ENCODE peak calls at places on chromosomes 2 and 18, in ten cellular contexts. C is psoas muscle, D is sigmoid colon, F is neuronal stem cell, J is suprapubic skin, X is ovary, N is lower lobe of right lung, P is PC-3, M is GM23248, G is IMR-90. I is an unnamed sample. For H3K4me1, the result is how much of the 10 kb centered on the place peaks cover.

GRCh38 chr2:51483720-51484119 is 451.8 kb upstream of the NRXN1 start:
- DNase-seq in C (no peak), P (peak), F (no peak), J (no peak), D (no peak), X (no peak), M (no peak), G (no peak), N (no peak), I (no peak)

GRCh38 chr2:169131587-169132512 is 62.5 kb downstream of the DHRS9 start:
- DNase-seq in P (peak), D (no peak), X (no peak), M (peak), C (no peak), N (no peak), F (no peak), J (no peak), G (peak), I (no peak)

GRCh38 chr2:194745532-194746146 is 911.4 kb upstream of the SLC39A10 start:
- DNase-seq in G (no peak), C (no peak), X (no peak), J (no peak), F (peak), N (no peak), D (no peak), M (no peak), P (no peak), I (no peak)

GRCh38 chr2:289362-290089 is 1.6 kb upstream of the ALKAL2 start:
- DNase-seq in P (peak), C (no peak), G (peak), D (no peak), N (no peak), X (peak), J (no peak), M (peak), F (no peak), I (no peak)

GRCh38 chr2:216195565-216195978 is 86.4 kb downstream of the XRCC5 start:
- DNase-seq in P (peak), M (peak), N (no peak), X (no peak), D (no peak), G (peak), F (no peak), C (no peak), J (no peak), I (no peak)

GRCh38 chr2:105573490-105573889 is 171.2 kb upstream of the NCK2 start:
- DNase-seq in N (no peak), G (no peak), M (peak), P (no peak), X (no peak), D (no peak), F (no peak), C (no peak), J (peak), I (no peak)

GRCh38 chr2:148900350-148900749 is 25.3 kb downstream of the KIF5C start:
- DNase-seq in F (no peak), X (no peak), N (no peak), G (no peak), M (no peak), D (no peak), P (no peak), C (no peak), J (no peak), I (no peak)

GRCh38 chr18:70417847-70418246 is 129.0 kb downstream of the SOCS6 start:
- DNase-seq in N (no peak), G (no peak), D (no peak), J (no peak), X (no peak), C (no peak), M (no peak), F (no peak), P (no peak), I (no peak)

GRCh38 chr18:11322006-11322405 is 172.6 kb upstream of the PIEZO2 start:
- DNase-seq in N (no peak), F (no peak), C (no peak), D (no peak), X (no peak), J (no peak), M (peak), G (peak), P (no peak), I (no peak)

GRCh38 chr18:11323359-11323819 is 174.0 kb upstream of the PIEZO2 start:
- DNase-seq in M (peak), P (peak), D (no peak), N (no peak), X (no peak), G (peak), F (no peak), C (no peak), J (no peak), I (no peak)

GRCh38 chr18:11322716-11323115 is 173.3 kb upstream of the PIEZO2 start:
- DNase-seq in X (no peak), C (no peak), N (no peak), P (no peak), J (no peak), M (peak), D (no peak), F (no peak), G (no peak), I (no peak)

GRCh38 chr18:11324510-11324909 is 175.1 kb upstream of the PIEZO2 start:
- DNase-seq in M (peak), P (no peak), N (no peak), F (no peak), J (no peak), G (peak), X (no peak), C (no peak), D (no peak), I (no peak)

GRCh38 chr18:11320981-11321380 is 171.6 kb upstream of the PIEZO2 start:
- DNase-seq in M (peak), C (no peak), P (peak), G (peak), N (no peak), X (no peak), F (no peak), D (no peak), J (no peak), I (no peak)
- H3K4me1 ChIP-seq in M (half or more), C (under half), P (under half), G (under half), N (under half), X (under half), F (under half), D (under half), J (under half), I (under half)

GRCh38 chr2:59893612-59894011 is 659.8 kb downstream of the BCL11A start:
- DNase-seq in M (no peak), C (no peak), N (no peak), D (no peak), J (no peak), X (no peak), F (no peak), P (no peak), G (no peak), I (no peak)

GRCh38 chr2:59900728-59901452 is 652.6 kb downstream of the BCL11A start:
- DNase-seq in P (no peak), N (no peak), C (no peak), D (no peak), G (no peak), J (no peak), F (no peak), M (no peak), X (no peak), I (no peak)

GRCh38 chr2:59899692-59900091 is 653.8 kb downstream of the BCL11A start:
- DNase-seq in G (no peak), M (no peak), D (no peak), C (no peak), P (no peak), F (no peak), X (no peak), N (no peak), J (no peak), I (no peak)

GRCh38 chr2:59892398-59892797 is 661.1 kb downstream of the BCL11A start:
- DNase-seq in D (no peak), J (no peak), N (no peak), F (no peak), X (no peak), M (no peak), G (no peak), C (no peak), P (no peak), I (no peak)

DNA sequence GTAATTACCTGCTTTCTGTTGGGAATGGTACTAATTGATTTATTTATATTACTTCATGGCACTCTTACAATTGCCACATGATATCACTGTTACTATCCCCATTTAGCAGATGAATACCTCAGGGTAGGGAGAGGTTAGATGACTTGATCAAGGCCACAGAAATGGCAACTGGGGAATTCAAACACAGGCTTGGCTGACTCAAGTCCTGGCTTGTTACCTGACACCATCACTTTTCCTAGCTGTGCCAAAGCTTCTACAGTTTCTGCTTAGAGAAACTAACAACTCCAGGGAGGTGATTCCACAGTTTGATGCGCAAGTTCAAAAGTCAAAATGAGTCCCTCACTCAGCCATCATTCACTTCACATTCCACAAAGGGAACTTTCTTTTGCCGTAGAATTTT is 657.0 kb downstream of the BCL11A start:
- DNase-seq in M (no peak), G (no peak), X (no peak), N (no peak), D (no peak), F (no peak), P (no peak), C (no peak), J (no peak), I (no peak)
- H3K27ac ChIP-seq in M (no peak), G (no peak), X (no peak), N (no peak), D (no peak), F (no peak), P (no peak), C (no peak), J (no peak), I (no peak)

GRCh38 chr2:233358335-233358734 is 4.0 kb downstream of the DGKD start:
- DNase-seq in C (no peak), M (no peak), J (no peak), F (no peak), X (no peak), G (no peak), D (no peak), P (no peak), N (no peak), I (no peak)
- H3K4me3 ChIP-seq in C (no peak), M (no peak), J (no peak), F (no peak), X (no peak), G (no peak), D (no peak), P (no peak), N (no peak), I (no peak)

DNA sequence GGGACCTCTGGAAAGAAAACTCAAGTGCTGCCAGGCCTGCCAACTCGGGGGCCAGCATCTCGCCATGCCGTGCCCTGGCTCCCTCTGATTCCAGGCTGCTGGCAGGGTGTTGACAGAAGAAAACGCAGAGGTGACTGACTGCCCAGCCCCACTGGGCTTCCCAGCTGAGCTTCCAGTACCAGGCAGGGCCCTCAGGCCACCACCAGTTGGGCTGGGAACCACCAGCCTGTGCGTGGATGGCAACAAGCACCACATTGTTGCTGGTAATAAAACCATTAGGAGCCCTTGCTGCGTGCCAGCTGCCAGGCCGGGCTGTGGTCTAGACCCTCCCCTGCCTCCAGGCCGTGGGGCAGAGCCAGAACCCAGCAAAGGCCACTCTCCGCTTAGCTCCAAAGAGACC is 9.2 kb downstream of the DNMT3A start:
- DNase-seq in D (no peak), N (no peak), P (no peak), C (peak), F (no peak), G (no peak), X (no peak), M (no peak), J (no peak), I (no peak)
- H3K4me1 ChIP-seq in D (under half), N (under half), P (under half), C (half or more), F (under half), G (under half), X (under half), M (under half), J (under half), I (half or more)

I was measured in right atrium auricular region.